ENCODE peak calls at places on chromosomes 6 and 20, in four cellular contexts. W is right cardiac atrium; T is non-pigmented ciliary epithelial cell; J is effector memory CD4-positive, alpha-beta T cell. F is an unnamed sample.
A peak's percentile ranks its signal among the peaks of the same experiment; 100 is the strongest.

GRCh38 chr6:37351027-37351426 is 2.8 kb upstream of the RNF8 start:
- DNase-seq in W (no peak), T (no peak), J (no peak), F (no peak)

GRCh38 chr6:118562959-118563358 is 14.9 kb downstream of the PLN start:
- DNase-seq in W (no peak), T (no peak), J (no peak), F (peak; percentile 54)

GRCh38 chr20:46715292-46715756 is 5.9 kb downstream of the SLC2A10 start:
- DNase-seq in W (no peak), T (no peak), J (no peak), F (no peak)

GRCh38 chr20:63767886-63768285 is 28.3 kb downstream of the SLC2A4RG start:
- DNase-seq in W (no peak), T (no peak), J (no peak), F (no peak)

GRCh38 chr20:44209691-44210421 is 715 bp downstream of the OSER1 start:
- DNase-seq in W (no peak), T (no peak), J (no peak), F (no peak)

GRCh38 chr20:54629632-54630031 is 154.2 kb downstream of the DOK5 start:
- DNase-seq in W (no peak), T (no peak), J (no peak), F (no peak)

GRCh38 chr6:12232339-12232738 is 57.8 kb upstream of the EDN1 start:
- DNase-seq in W (no peak), T (peak; percentile 55), J (no peak), F (no peak)

GRCh38 chr6:12637960-12638641 is 78.5 kb upstream of the PHACTR1 start:
- DNase-seq in W (peak; percentile 70), T (peak; percentile 48), J (no peak), F (peak; percentile 35)

GRCh38 chr6:54071941-54072340 is 39.3 kb upstream of the MLIP start:
- DNase-seq in W (no peak), T (peak; percentile 40), J (no peak), F (no peak)

GRCh38 chr20:57629976-57630525 is 9.8 kb upstream of the ZBP1 start:
- DNase-seq in W (no peak), T (no peak), J (no peak), F (no peak)

GRCh38 chr6:112574190-112574589 is 227.1 kb downstream of the RFPL4B start:
- DNase-seq in W (no peak), T (no peak), J (no peak), F (no peak)

GRCh38 chr6:90319979-90320667 is 23.5 kb upstream of the BACH2 start:
- DNase-seq in W (no peak), T (no peak), J (no peak), F (no peak)

GRCh38 chr20:3313681-3314080 is 74.7 kb upstream of the SLC4A11 start:
- DNase-seq in W (no peak), T (no peak), J (no peak), F (no peak)

GRCh38 chr20:42018979-42019378 is 400.8 kb upstream of the CHD6 start:
- DNase-seq in W (no peak), T (no peak), J (no peak), F (no peak)

F was measured in kidney epithelial cell.